ENCODE peak calls at places on chromosomes 12 and 14, in four cellular contexts. A is mucosa of descending colon, D is cardiac muscle cell, Q is GM20000. M is an unnamed sample.
A peak's percentile ranks its signal among the peaks of the same experiment; 100 is the strongest.

GRCh38 chr14:55546212-55546874 is 33.7 kb upstream of the KTN1 start:
- DNase-seq in A (no peak), D (no peak), Q (no peak), M (peak; percentile 21)

GRCh38 chr12:34398706-34399630 is 376.7 kb downstream of the ALG10 start:
- DNase-seq in A (no peak), D (no peak), Q (peak; percentile 0), M (peak; percentile 2)

GRCh38 chr12:20701106-20701505 is 6.0 kb downstream of the SLCO1C1 start:
- DNase-seq in A (no peak), D (no peak), Q (no peak), M (no peak)

GRCh38 chr12:26845984-26846383 is 13.0 kb upstream of the ITPR2 start:
- DNase-seq in A (no peak), D (peak; percentile 98), Q (no peak), M (no peak)

GRCh38 chr14:58705066-58705465 is 67.3 kb downstream of the DACT1 start:
- DNase-seq in A (no peak), D (peak; percentile 23), Q (no peak), M (no peak)

GRCh38 chr12:34403706-34404376 is 381.5 kb downstream of the ALG10 start:
- DNase-seq in A (no peak), D (no peak), Q (peak; percentile 0), M (peak; percentile 1)

GRCh38 chr12:49955899-49956662 is 5.5 kb downstream of the AQP2 start:
- DNase-seq in A (no peak), D (no peak), Q (peak; percentile 40), M (no peak)

GRCh38 chr14:41663478-41663845 is 56.8 kb downstream of the LRFN5 start:
- DNase-seq in A (no peak), D (peak; percentile 6), Q (no peak), M (no peak)

GRCh38 chr12:115984607-115985006 is 292.9 kb downstream of the MED13L start:
- DNase-seq in A (no peak), D (no peak), Q (no peak), M (no peak)

GRCh38 chr12:51591020-51591901 is at the start of gene SCN8A:
- DNase-seq in A (peak; percentile 41), D (peak; percentile 34), Q (peak; percentile 67), M (peak; percentile 61)
- TF ChIP-seq CTCF in A (no peak), D (no peak), Q (no peak), M (no peak)

GRCh38 chr12:110858848-110859247 is 12.1 kb downstream of the CCDC63 start:
- DNase-seq in A (no peak), D (peak; percentile 36), Q (peak; percentile 8), M (no peak)
- TF ChIP-seq CTCF in A (no peak), D (no peak), Q (no peak), M (no peak)

DNA sequence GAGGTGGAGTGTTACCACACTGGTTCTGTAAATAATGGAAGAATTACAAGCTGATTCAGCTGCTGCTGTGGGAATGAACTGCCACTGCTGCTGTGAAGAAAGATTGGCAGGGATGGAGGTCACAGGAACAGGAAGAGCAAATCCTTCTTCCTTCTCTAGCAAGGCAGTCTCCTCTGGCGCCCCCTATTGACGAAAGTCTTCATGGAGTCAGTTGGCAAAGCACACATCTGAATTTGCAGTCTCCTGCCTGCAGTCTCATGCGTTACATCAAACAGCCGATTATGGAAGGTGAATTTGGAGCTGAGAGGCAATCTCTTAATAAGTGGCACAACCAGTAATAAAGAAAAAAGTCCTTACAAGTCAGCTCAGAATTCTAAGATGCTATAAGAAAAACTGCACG is 106.0 kb upstream of the TMTC1 start:
- DNase-seq in A (peak; percentile 36), D (peak; percentile 77), Q (peak; percentile 28), M (no peak)
- TF ChIP-seq CTCF in A (no peak), D (peak; percentile 65), Q (peak; percentile 10), M (peak; percentile 34)

DNA sequence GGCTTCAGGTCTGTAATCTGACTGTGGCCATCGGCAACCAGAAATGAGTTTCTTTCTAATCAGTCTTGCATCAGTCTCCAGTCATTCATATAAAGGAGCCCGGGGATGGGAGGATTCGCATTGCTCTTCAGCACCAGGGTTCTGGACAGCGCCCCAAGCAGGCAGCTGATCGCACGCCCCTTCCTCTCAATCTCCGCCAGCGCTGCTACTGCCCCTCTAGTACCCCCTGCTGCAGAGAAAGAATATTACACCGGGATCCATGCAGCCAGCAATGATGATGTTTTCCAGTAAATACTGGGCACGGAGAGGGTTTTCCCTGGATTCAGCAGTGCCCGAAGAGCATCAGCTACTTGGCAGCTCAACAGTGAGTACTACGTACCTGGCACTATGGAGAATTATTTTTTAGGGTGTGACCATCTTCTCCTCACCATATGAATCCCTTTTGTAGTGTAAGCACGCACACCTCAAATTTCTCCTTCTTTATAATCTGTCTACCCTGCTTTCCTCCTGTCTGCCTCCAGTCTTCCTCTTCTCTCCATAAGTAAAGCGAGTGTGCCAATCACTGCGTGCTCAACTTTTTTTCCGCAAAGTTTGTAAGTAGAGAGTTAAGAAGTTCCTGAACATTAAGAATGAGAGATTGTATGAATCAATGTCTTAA is at the start of gene TPH2:
- DNase-seq in A (peak; percentile 46), D (peak; percentile 77), Q (peak; percentile 41), M (peak; percentile 25)
- TF ChIP-seq CTCF in A (no peak), D (peak; percentile 75), Q (peak; percentile 26), M (peak; percentile 36)